ENCODE peak calls at places on chromosomes 11 and 22, in ten cellular contexts. W is epithelial cell of esophagus; V is progenitor cell of endocrine pancreas; X is NB4; I is osteocyte; R is GDM1; P is EL; K is substantia nigra; H is CD4-positive, CD25-positive, alpha-beta regulatory T cell; F is mucosa of descending colon. E is an unnamed sample.

GRCh38 chr22:27331526-27332281 is 469.9 kb downstream of the MN1 start:
- DNase-seq in V (peak), F (no peak), W (peak), K (no peak), X (peak), P (peak), R (no peak), I (peak), H (no peak), E (no peak)

GRCh38 chr11:101401245-101401644 is 182.6 kb downstream of the TRPC6 start:
- DNase-seq in R (no peak), P (peak), H (no peak), I (no peak), F (no peak), K (no peak), X (no peak), V (no peak), W (no peak), E (no peak)

GRCh38 chr11:113282898-113283297 is 31.5 kb upstream of the TTC12 start:
- DNase-seq in I (no peak), W (no peak), H (no peak), X (no peak), R (no peak), V (no peak), P (no peak), F (no peak), K (no peak), E (no peak)

GRCh38 chr11:126716456-126717083 is 284.0 kb downstream of the KIRREL3 start:
- DNase-seq in P (peak), X (peak), H (no peak), W (no peak), F (no peak), R (no peak), K (no peak), V (peak), I (no peak), E (peak)

GRCh38 chr11:82523141-82523540 is 210.5 kb downstream of the FAM181B start:
- DNase-seq in W (no peak), R (no peak), F (no peak), P (no peak), X (no peak), V (no peak), K (no peak), H (no peak), I (no peak), E (no peak)

GRCh38 chr22:19622061-19622441 is 92.3 kb upstream of the SEPTIN5 start:
- DNase-seq in H (no peak), V (no peak), X (peak), P (no peak), K (no peak), R (no peak), F (no peak), W (no peak), I (no peak), E (no peak)

GRCh38 chr22:50482107-50483074 is 1.0 kb downstream of the ADM2 start:
- DNase-seq in X (no peak), W (no peak), H (no peak), K (no peak), V (no peak), F (peak), P (no peak), R (no peak), I (no peak), E (no peak)

GRCh38 chr11:86617502-86617901 is 54.9 kb downstream of the ME3 start:
- DNase-seq in R (no peak), I (no peak), K (no peak), F (no peak), P (peak), H (no peak), V (no peak), X (no peak), W (no peak), E (no peak)

GRCh38 chr22:31650391-31650790 is 11.6 kb downstream of the PISD start:
- DNase-seq in H (no peak), V (no peak), K (no peak), W (peak), I (no peak), P (peak), X (no peak), F (no peak), R (no peak), E (no peak)

GRCh38 chr11:64299847-64300648 is at the start of gene CATSPERZ:
- DNase-seq in P (no peak), W (no peak), V (no peak), K (no peak), F (peak), H (no peak), X (no peak), I (no peak), R (no peak), E (no peak)

GRCh38 chr11:69697861-69698260 is 6.0 kb downstream of the FGF19 start:
- DNase-seq in F (no peak), I (no peak), H (no peak), W (no peak), V (no peak), X (no peak), P (no peak), K (no peak), R (no peak), E (no peak)

GRCh38 chr22:42939941-42940653 is 74.9 kb downstream of the PACSIN2 start:
- DNase-seq in H (no peak), R (no peak), K (no peak), I (no peak), V (no peak), W (peak), P (peak), X (no peak), F (peak), E (no peak)

GRCh38 chr11:66492161-66492865 is 12.1 kb downstream of the DPP3 start:
- DNase-seq in V (no peak), H (no peak), W (no peak), X (no peak), K (no peak), I (no peak), F (no peak), R (no peak), P (no peak), E (no peak)

GRCh38 chr11:118689503-118689851 is 10.0 kb upstream of the TREH start:
- DNase-seq in I (no peak), H (no peak), W (no peak), K (no peak), P (no peak), F (peak), V (no peak), X (no peak), R (no peak), E (no peak)

GRCh38 chr22:47810505-47811500 is 1048.4 kb downstream of the TBC1D22A start:
- DNase-seq in R (no peak), I (peak), X (no peak), F (no peak), H (no peak), K (no peak), P (no peak), W (no peak), V (no peak), E (no peak)

GRCh38 chr11:7423946-7424345 is 61.4 kb upstream of the OLFML1 start:
- DNase-seq in K (no peak), H (no peak), I (no peak), V (no peak), W (no peak), R (no peak), F (no peak), X (no peak), P (no peak), E (no peak)

GRCh38 chr11:101915811-101916291 is 471 bp downstream of the ANGPTL5 start:
- DNase-seq in K (no peak), H (no peak), F (no peak), V (no peak), R (no peak), X (peak), P (peak), W (peak), I (no peak), E (no peak)

GRCh38 chr22:27348634-27349033 is 452.9 kb downstream of the MN1 start:
- DNase-seq in K (no peak), W (peak), X (peak), V (no peak), P (no peak), H (no peak), I (no peak), R (no peak), F (no peak), E (no peak)

GRCh38 chr11:114624455-114625207 is 29.0 kb upstream of the NXPE4 start:
- DNase-seq in F (no peak), H (no peak), V (no peak), X (no peak), R (no peak), K (no peak), P (no peak), I (peak), W (no peak), E (no peak)

GRCh38 chr11:129935723-129936122 is 40.3 kb upstream of the NFRKB start:
- DNase-seq in I (no peak), P (no peak), W (no peak), R (no peak), V (no peak), H (no peak), K (no peak), F (no peak), X (no peak), E (no peak)

GRCh38 chr11:115201121-115201792 is 303.0 kb downstream of the CADM1 start:
- DNase-seq in F (no peak), P (peak), I (no peak), K (no peak), H (no peak), W (no peak), V (no peak), X (no peak), R (no peak), E (no peak)

GRCh38 chr11:73528420-73528819 is 69.5 kb downstream of the FAM168A start:
- DNase-seq in P (no peak), R (no peak), K (no peak), H (no peak), X (no peak), V (no peak), W (no peak), I (no peak), F (no peak), E (no peak)

GRCh38 chr11:111445586-111445985 is 66.5 kb upstream of the POU2AF1 start:
- DNase-seq in F (no peak), V (no peak), X (no peak), H (no peak), K (no peak), R (no peak), P (peak), W (no peak), I (no peak), E (no peak)

GRCh38 chr11:120217941-120218694 is 7.3 kb downstream of the OAF start:
- DNase-seq in X (no peak), R (no peak), F (no peak), P (no peak), I (no peak), V (no peak), W (no peak), K (peak), H (no peak), E (no peak)

GRCh38 chr22:27399161-27399560 is 402.4 kb downstream of the MN1 start:
- DNase-seq in I (no peak), X (no peak), P (no peak), K (no peak), W (no peak), H (no peak), F (no peak), R (no peak), V (no peak), E (no peak)

GRCh38 chr11:66100272-66101037 is 30.4 kb downstream of the PACS1 start:
- DNase-seq in H (peak), P (no peak), V (no peak), W (peak), F (peak), X (peak), R (peak), I (peak), K (peak), E (peak)

GRCh38 chr11:33557201-33557600 is 143.4 kb downstream of the C11orf91 start:
- DNase-seq in V (no peak), P (peak), K (no peak), I (no peak), H (no peak), R (no peak), F (no peak), X (no peak), W (peak), E (no peak)

GRCh38 chr11:61833926-61834277 is 5.8 kb downstream of the FADS2 start:
- DNase-seq in P (no peak), K (no peak), I (no peak), H (no peak), F (no peak), X (peak), V (no peak), R (no peak), W (no peak), E (no peak)

GRCh38 chr11:11296434-11296833 is 56.6 kb downstream of the CSNK2A3 start:
- DNase-seq in V (no peak), I (no peak), H (no peak), R (no peak), X (no peak), W (no peak), F (no peak), K (no peak), P (no peak), E (no peak)

GRCh38 chr22:49866646-49867045 is 13.0 kb downstream of the ZBED4 start:
- DNase-seq in V (no peak), H (no peak), X (peak), P (no peak), R (no peak), W (no peak), I (no peak), K (no peak), F (no peak), E (no peak)

E was measured in central memory CD4-positive, alpha-beta T cell.